ENCODE peak calls at places on chromosomes 6 and 20, in eight cellular contexts. Q is NCI-H774; X is stimulated activated CD8-positive, alpha-beta memory T cell treated with anti-CD3 and anti-CD28 coated beads, Interleukin-15, amount 100 ng/mL, for 48 hours; I is GM23248; T is fibroblast of gingiva; R is SK-N-DZ; H is SW480; C is hepatocyte. A is an unnamed sample.

GRCh38 chr20:58911970-58912369 is 59.5 kb downstream of the GNAS start:
- DNase-seq in Q (no peak), X (no peak), I (no peak), T (no peak), R (no peak), H (no peak), C (no peak), A (no peak)

GRCh38 chr6:124119591-124119990 is 315.9 kb downstream of the NKAIN2 start:
- DNase-seq in Q (peak; percentile 93), X (no peak), I (no peak), T (no peak), R (no peak), H (no peak), C (no peak), A (peak; percentile 77)

GRCh38 chr6:142786476-142786875 is 158.5 kb downstream of the HIVEP2 start:
- DNase-seq in Q (no peak), X (no peak), I (peak; percentile 77), T (no peak), R (no peak), H (no peak), C (no peak), A (no peak)

GRCh38 chr6:135176464-135176863 is 4.6 kb upstream of the MYB start:
- DNase-seq in Q (no peak), X (no peak), I (no peak), T (no peak), R (no peak), H (no peak), C (no peak), A (no peak)

GRCh38 chr20:44460795-44461141 is 14.9 kb upstream of the TTPAL start:
- DNase-seq in Q (no peak), X (no peak), I (peak; percentile 72), T (peak; percentile 26), R (no peak), H (peak; percentile 84), C (peak; percentile 70), A (peak; percentile 17)

GRCh38 chr20:50774515-50774914 is 20.3 kb upstream of the BCAS4 start:
- DNase-seq in Q (no peak), X (no peak), I (no peak), T (no peak), R (no peak), H (no peak), C (no peak), A (no peak)

GRCh38 chr6:110307368-110307767 is 50.8 kb downstream of the METTL24 start:
- DNase-seq in Q (no peak), X (no peak), I (no peak), T (no peak), R (no peak), H (no peak), C (no peak), A (no peak)

GRCh38 chr6:133423242-133423641 is 182.1 kb downstream of the EYA4 start:
- DNase-seq in Q (no peak), X (no peak), I (no peak), T (no peak), R (no peak), H (no peak), C (no peak), A (no peak)

GRCh38 chr20:38108438-38109024 is 56.5 kb downstream of the TGM2 start:
- DNase-seq in Q (no peak), X (no peak), I (peak; percentile 68), T (peak; percentile 70), R (no peak), H (no peak), C (no peak), A (no peak)

GRCh38 chr6:12572884-12573824 is 143.4 kb upstream of the PHACTR1 start:
- DNase-seq in Q (no peak), X (no peak), I (peak; percentile 75), T (peak; percentile 49), R (no peak), H (peak; percentile 12), C (peak; percentile 48), A (no peak)

GRCh38 chr20:38836991-38837390 is 31.5 kb downstream of the PPP1R16B start:
- DNase-seq in Q (no peak), X (no peak), I (no peak), T (no peak), R (no peak), H (no peak), C (no peak), A (no peak)

GRCh38 chr6:170144952-170145587 is 145.8 kb downstream of the DLL1 start:
- DNase-seq in Q (peak; percentile 43), X (no peak), I (peak; percentile 18), T (no peak), R (no peak), H (no peak), C (no peak), A (no peak)

GRCh38 chr6:75600694-75601265 is 900 bp upstream of the SENP6 start:
- DNase-seq in Q (no peak), X (no peak), I (peak; percentile 29), T (no peak), R (no peak), H (no peak), C (no peak), A (peak; percentile 4)

GRCh38 chr6:126535138-126535537 is 195.2 kb downstream of the CENPW start:
- DNase-seq in Q (no peak), X (no peak), I (no peak), T (no peak), R (no peak), H (no peak), C (no peak), A (no peak)

GRCh38 chr20:48092596-48093280 is 307.5 kb upstream of the SULF2 start:
- DNase-seq in Q (no peak), X (no peak), I (no peak), T (no peak), R (no peak), H (no peak), C (no peak), A (no peak)

GRCh38 chr6:25202505-25202904 is 76.7 kb upstream of the CARMIL1 start:
- DNase-seq in Q (no peak), X (no peak), I (peak; percentile 82), T (peak; percentile 52), R (no peak), H (no peak), C (no peak), A (no peak)

GRCh38 chr6:157638779-157639178 is 184.3 kb upstream of the SNX9 start:
- DNase-seq in Q (no peak), X (no peak), I (no peak), T (no peak), R (no peak), H (no peak), C (no peak), A (no peak)

GRCh38 chr6:21033575-21034026 is 499.3 kb downstream of the CDKAL1 start:
- DNase-seq in Q (no peak), X (no peak), I (peak; percentile 94), T (peak; percentile 89), R (peak; percentile 58), H (no peak), C (peak; percentile 29), A (no peak)

GRCh38 chr20:56724246-56724757 is 95.2 kb downstream of the TFAP2C start:
- DNase-seq in Q (no peak), X (no peak), I (no peak), T (no peak), R (no peak), H (no peak), C (no peak), A (no peak)

GRCh38 chr6:21051777-21052176 is 517.5 kb downstream of the CDKAL1 start:
- DNase-seq in Q (no peak), X (no peak), I (no peak), T (no peak), R (no peak), H (no peak), C (no peak), A (no peak)

GRCh38 chr6:127188752-127189151 is 70.3 kb downstream of the RSPO3 start:
- DNase-seq in Q (no peak), X (no peak), I (peak; percentile 15), T (no peak), R (no peak), H (no peak), C (no peak), A (no peak)

GRCh38 chr6:131251593-131252204 is 116.4 kb downstream of the AKAP7 start:
- DNase-seq in Q (no peak), X (no peak), I (no peak), T (no peak), R (no peak), H (no peak), C (no peak), A (no peak)

GRCh38 chr6:42896178-42896719 is 16.8 kb downstream of the RPL7L1 start:
- DNase-seq in Q (no peak), X (no peak), I (no peak), T (no peak), R (no peak), H (no peak), C (no peak), A (peak; percentile 2)

GRCh38 chr20:11140359-11140758 is 466.6 kb upstream of the JAG1 start:
- DNase-seq in Q (no peak), X (no peak), I (peak; percentile 96), T (peak; percentile 87), R (no peak), H (no peak), C (no peak), A (no peak)

GRCh38 chr6:39829331-39829730 is 37.2 kb downstream of the DAAM2 start:
- DNase-seq in Q (no peak), X (no peak), I (no peak), T (no peak), R (no peak), H (no peak), C (no peak), A (no peak)

GRCh38 chr6:155317186-155317585 is 2.9 kb upstream of the TFB1M start:
- DNase-seq in Q (no peak), X (no peak), I (peak; percentile 34), T (no peak), R (no peak), H (no peak), C (no peak), A (no peak)

GRCh38 chr6:134539865-134540323 is 222.0 kb upstream of the SGK1 start:
- DNase-seq in Q (no peak), X (no peak), I (no peak), T (no peak), R (no peak), H (peak; percentile 21), C (no peak), A (no peak)

GRCh38 chr6:139764498-139764986 is 390.1 kb upstream of the CITED2 start:
- DNase-seq in Q (no peak), X (no peak), I (peak; percentile 98), T (peak; percentile 94), R (no peak), H (peak; percentile 63), C (peak; percentile 60), A (no peak)

GRCh38 chr6:32941412-32941784 is 570 bp upstream of the HLA-DMB start:
- DNase-seq in Q (no peak), X (peak; percentile 26), I (no peak), T (no peak), R (peak; percentile 32), H (peak; percentile 9), C (no peak), A (no peak)

GRCh38 chr20:51220293-51220706 is 197.4 kb upstream of the KCNG1 start:
- DNase-seq in Q (no peak), X (peak; percentile 45), I (peak; percentile 49), T (no peak), R (no peak), H (no peak), C (peak; percentile 22), A (no peak)

A was measured in NCI-H345.